ENCODE peak calls at places on chromosomes 7 and 10, in nine cellular contexts. D is H9; V is IMR-90; N is naive thymus-derived CD4-positive, alpha-beta T cell; A is heart left ventricle; U is PC-3; F is dorsolateral prefrontal cortex; H is caudate nucleus; S is small intestine. T is an unnamed sample.

GRCh38 chr10:74870191-74870590 is 43.8 kb downstream of the KAT6B start:
- DNase-seq in S (no peak), U (no peak), N (no peak), H (no peak), A (no peak), V (no peak), D (no peak), F (no peak), T (no peak)

GRCh38 chr10:36110097-36110496 is 468.0 kb upstream of the FZD8 start:
- DNase-seq in V (no peak), N (no peak), H (no peak), D (no peak), F (no peak), S (no peak), U (no peak), A (no peak), T (no peak)

GRCh38 chr10:118457824-118458428 is 115.8 kb upstream of the FAM204A start:
- DNase-seq in V (no peak), F (no peak), A (no peak), D (no peak), S (peak), U (no peak), N (no peak), H (no peak), T (no peak)

GRCh38 chr10:95273393-95274312 is 17.1 kb downstream of the PDLIM1 start:
- DNase-seq in S (peak), A (peak), U (peak), V (peak), F (no peak), D (no peak), H (no peak), N (no peak), T (no peak)

GRCh38 chr7:115471891-115472290 is 550.0 kb downstream of the MDFIC start:
- DNase-seq in S (no peak), V (peak), F (no peak), N (no peak), U (no peak), D (no peak), A (no peak), H (no peak), T (no peak)

GRCh38 chr7:135111379-135111778 is 36.5 kb upstream of the TMEM140 start:
- DNase-seq in U (no peak), V (no peak), D (no peak), F (no peak), S (no peak), N (no peak), A (no peak), H (no peak), T (no peak)

GRCh38 chr7:156236936-156237599 is 403.5 kb upstream of the RNF32 start:
- DNase-seq in A (no peak), U (no peak), H (no peak), S (no peak), F (no peak), V (no peak), N (no peak), D (no peak), T (no peak)

GRCh38 chr10:4067552-4068254 is 282.7 kb upstream of the KLF6 start:
- DNase-seq in D (no peak), V (no peak), U (peak), S (peak), N (peak), H (no peak), A (no peak), F (no peak), T (no peak)

GRCh38 chr10:6722616-6723004 is 142.5 kb upstream of the PRKCQ start:
- DNase-seq in H (no peak), S (no peak), A (no peak), U (no peak), F (no peak), V (peak), D (no peak), N (no peak), T (no peak)

GRCh38 chr7:137801003-137801402 is 45.8 kb downstream of the DGKI start:
- DNase-seq in D (no peak), S (no peak), A (no peak), U (peak), N (no peak), H (no peak), V (peak), F (no peak), T (no peak)

GRCh38 chr10:4191894-4192293 is 406.9 kb upstream of the KLF6 start:
- DNase-seq in U (no peak), N (no peak), H (no peak), F (no peak), S (no peak), D (no peak), A (no peak), V (no peak), T (no peak)

GRCh38 chr10:71957546-71958275 is 6.5 kb upstream of the CHST3 start:
- DNase-seq in N (no peak), H (no peak), U (no peak), S (no peak), V (no peak), A (no peak), D (no peak), F (no peak), T (no peak)

GRCh38 chr7:45026984-45027773 is 27.2 kb downstream of the CCM2 start:
- DNase-seq in A (no peak), F (no peak), H (no peak), N (no peak), S (peak), V (peak), D (no peak), U (no peak), T (no peak)

GRCh38 chr7:50497068-50497642 is 47.0 kb upstream of the FIGNL1 start:
- DNase-seq in H (no peak), F (no peak), S (peak), V (peak), U (no peak), A (no peak), D (no peak), N (no peak), T (no peak)

GRCh38 chr10:83332695-83333094 is 806.6 kb upstream of the GHITM start:
- DNase-seq in F (no peak), V (no peak), H (no peak), N (no peak), U (no peak), D (no peak), A (no peak), S (no peak), T (no peak)

GRCh38 chr10:31587691-31588090 is 268.7 kb downstream of the ZEB1 start:
- DNase-seq in A (peak), N (no peak), H (no peak), U (no peak), S (no peak), F (no peak), D (no peak), V (no peak), T (no peak)

GRCh38 chr10:52212802-52213510 is 101.1 kb upstream of the DKK1 start:
- DNase-seq in N (no peak), H (no peak), V (no peak), A (no peak), U (no peak), S (peak), D (no peak), F (no peak), T (no peak)

GRCh38 chr10:86135191-86135590 is 231.4 kb downstream of the GRID1 start:
- DNase-seq in H (no peak), N (no peak), F (no peak), S (no peak), U (no peak), D (no peak), V (no peak), A (no peak), T (no peak)

GRCh38 chr10:105963450-105963849 is 1201.1 kb downstream of the SORCS1 start:
- DNase-seq in D (no peak), F (no peak), A (no peak), H (no peak), V (no peak), S (no peak), U (no peak), N (no peak), T (no peak)

GRCh38 chr10:93947055-93947454 is 46.7 kb upstream of the PLCE1 start:
- DNase-seq in V (peak), F (no peak), H (no peak), D (no peak), S (no peak), U (peak), N (no peak), A (peak), T (no peak)

GRCh38 chr10:87092356-87092860 is 2.2 kb downstream of the GLUD1 start:
- DNase-seq in D (no peak), A (no peak), U (peak), H (no peak), V (peak), F (no peak), S (no peak), N (no peak), T (no peak)

DNA sequence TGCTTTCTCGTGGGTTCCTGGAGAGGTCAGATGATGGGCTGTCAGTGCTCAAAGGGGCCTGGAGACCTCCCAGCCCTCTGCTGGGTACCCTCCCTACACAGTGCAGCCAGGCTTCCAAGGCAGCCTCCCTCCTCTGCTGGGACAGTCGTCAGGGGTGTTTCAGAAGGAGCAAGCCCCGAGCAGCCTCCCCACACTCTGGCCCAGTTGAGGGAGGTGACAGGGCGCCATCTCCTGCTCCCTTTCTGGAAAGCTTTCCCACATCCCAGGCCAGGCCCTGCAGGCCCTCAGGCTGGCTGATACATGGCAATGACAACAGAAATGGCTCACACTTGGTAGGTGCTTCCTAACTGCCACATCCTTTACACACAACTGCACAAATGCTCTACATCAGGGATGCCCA is 32.1 kb downstream of the KCNMA1 start:
- DNase-seq in N (no peak), H (no peak), V (no peak), S (no peak), F (no peak), A (no peak), U (peak), D (peak), T (peak)
- H3K27ac ChIP-seq in N (no peak), H (no peak), V (no peak), S (no peak), F (no peak), A (no peak), U (no peak), D (no peak), T (no peak)

GRCh38 chr7:128843938-128844621 is 13.9 kb downstream of the FLNC start:
- DNase-seq in U (no peak), H (no peak), N (no peak), V (no peak), S (peak), F (no peak), D (no peak), A (no peak), T (no peak)

GRCh38 chr7:128845475-128845874 is 15.3 kb downstream of the FLNC start:
- DNase-seq in D (no peak), U (no peak), V (no peak), N (no peak), S (no peak), A (no peak), F (no peak), H (no peak), T (no peak)

GRCh38 chr7:128842674-128843641 is 12.8 kb downstream of the FLNC start:
- DNase-seq in H (no peak), U (no peak), V (no peak), D (no peak), F (peak), N (no peak), A (no peak), S (no peak), T (no peak)

GRCh38 chr7:128845987-128846386 is 15.8 kb downstream of the FLNC start:
- DNase-seq in N (no peak), U (no peak), H (no peak), D (no peak), S (no peak), F (no peak), A (no peak), V (no peak), T (no peak)

GRCh38 chr7:128844777-128845311 is 14.6 kb downstream of the FLNC start:
- DNase-seq in D (no peak), V (no peak), S (no peak), U (no peak), H (no peak), A (no peak), N (no peak), F (no peak), T (no peak)
- H3K27ac ChIP-seq in D (no peak), V (no peak), S (no peak), U (no peak), H (no peak), A (no peak), N (no peak), F (no peak), T (no peak)

GRCh38 chr10:80170641-80171040 is 34.7 kb downstream of the ANXA11 start:
- DNase-seq in N (no peak), V (no peak), H (no peak), A (no peak), S (no peak), D (no peak), U (no peak), F (no peak), T (no peak)

GRCh38 chr10:80172896-80173295 is 32.4 kb downstream of the ANXA11 start:
- DNase-seq in F (no peak), S (peak), U (peak), V (no peak), H (no peak), D (no peak), N (no peak), A (no peak), T (peak)

GRCh38 chr10:80173441-80173840 is 31.9 kb downstream of the ANXA11 start:
- DNase-seq in U (no peak), D (no peak), N (no peak), H (no peak), A (no peak), V (no peak), F (no peak), S (no peak), T (no peak)

GRCh38 chr10:80170026-80170425 is 35.3 kb downstream of the ANXA11 start:
- DNase-seq in D (no peak), N (no peak), S (no peak), U (no peak), F (no peak), H (no peak), A (no peak), V (no peak), T (no peak)

DNA sequence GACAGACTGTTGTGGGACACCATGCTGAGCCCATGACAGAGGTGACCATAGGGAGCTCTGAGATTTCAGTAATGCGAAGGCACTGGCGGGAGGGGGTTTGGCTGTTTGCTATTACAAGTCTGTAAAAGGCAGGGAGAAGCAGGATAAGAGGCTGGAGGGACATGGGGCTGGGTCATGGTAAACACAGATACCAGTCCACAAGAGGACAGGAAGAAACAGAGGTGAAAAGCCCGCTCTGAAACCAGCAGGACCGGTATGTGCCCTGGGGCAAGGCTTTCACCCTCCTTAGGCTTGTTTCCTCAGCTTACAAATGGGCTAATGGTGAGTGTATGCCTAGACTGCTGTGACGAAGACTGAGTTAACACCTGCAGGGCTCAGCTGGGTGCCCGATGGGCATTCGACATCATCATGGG is 34.1 kb downstream of the ANXA11 start:
- DNase-seq in N (no peak), A (no peak), U (peak), F (no peak), V (no peak), D (peak), H (no peak), S (no peak), T (peak)
- H3K27ac ChIP-seq in N (peak), A (peak), U (peak), F (no peak), V (no peak), D (no peak), H (no peak), S (no peak), T (no peak)

GRCh38 chr10:11406746-11407145 is 204.7 kb downstream of the USP6NL start:
- DNase-seq in H (no peak), A (no peak), V (no peak), S (no peak), N (no peak), D (no peak), F (no peak), U (no peak), T (peak)

GRCh38 chr10:11411926-11412545 is 199.4 kb downstream of the USP6NL start:
- DNase-seq in A (no peak), S (no peak), F (no peak), H (no peak), V (no peak), U (no peak), D (no peak), N (no peak), T (peak)

GRCh38 chr10:11409357-11409756 is 202.1 kb downstream of the USP6NL start:
- DNase-seq in N (no peak), A (no peak), D (no peak), F (no peak), S (no peak), H (no peak), V (no peak), U (no peak), T (peak)

GRCh38 chr10:11404931-11405330 is 206.5 kb downstream of the USP6NL start:
- DNase-seq in U (no peak), D (no peak), V (no peak), N (no peak), S (no peak), F (no peak), H (no peak), A (no peak), T (peak)

DNA sequence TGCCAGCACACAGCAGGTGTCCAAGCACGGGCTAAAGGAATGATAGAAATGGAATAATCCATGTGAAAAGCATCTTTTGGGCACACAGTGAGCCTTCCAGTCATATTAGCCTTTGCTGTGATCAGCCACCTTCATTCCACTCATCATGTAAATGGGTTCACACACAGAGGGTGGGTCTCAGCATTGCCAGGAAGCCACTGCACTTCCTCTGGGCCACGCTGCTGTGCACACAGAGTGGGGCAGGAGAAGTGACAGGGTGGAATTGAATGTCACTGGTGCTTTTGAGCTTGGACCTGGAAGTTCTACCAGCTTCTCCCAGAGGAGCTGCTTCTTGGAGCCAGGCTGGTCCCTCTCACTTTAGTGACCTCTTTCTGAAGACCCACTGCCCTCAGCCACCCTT is 203.5 kb downstream of the USP6NL start:
- DNase-seq in D (no peak), S (peak), V (no peak), A (no peak), N (no peak), H (no peak), F (no peak), U (no peak), T (no peak)
- H3K27ac ChIP-seq in D (no peak), S (no peak), V (no peak), A (no peak), N (no peak), H (no peak), F (no peak), U (no peak), T (no peak)

GRCh38 chr7:154591544-154591943 is 411.4 kb downstream of the PAXIP1 start:
- DNase-seq in D (no peak), A (no peak), U (no peak), H (peak), N (no peak), V (no peak), F (peak), S (no peak), T (no peak)

GRCh38 chr7:154592392-154592791 is 410.5 kb downstream of the PAXIP1 start:
- DNase-seq in U (no peak), D (no peak), A (no peak), F (no peak), H (no peak), S (no peak), N (no peak), V (no peak), T (no peak)

GRCh38 chr7:154583454-154583853 is 419.5 kb downstream of the PAXIP1 start:
- DNase-seq in S (no peak), V (no peak), A (no peak), F (no peak), U (no peak), H (no peak), D (no peak), N (no peak), T (no peak)

GRCh38 chr7:154584352-154585252 is 418.3 kb downstream of the PAXIP1 start:
- DNase-seq in A (no peak), N (no peak), V (no peak), U (peak), D (no peak), S (no peak), H (no peak), F (no peak), T (no peak)

GRCh38 chr7:154587812-154588211 is 415.1 kb downstream of the PAXIP1 start:
- DNase-seq in A (no peak), F (no peak), U (no peak), N (no peak), H (no peak), S (no peak), D (no peak), V (no peak), T (no peak)
- H3K27ac ChIP-seq in A (no peak), F (no peak), U (no peak), N (no peak), H (peak), S (no peak), D (no peak), V (no peak), T (no peak)

GRCh38 chr7:32145911-32146310 is 75.7 kb upstream of the PDE1C start:
- DNase-seq in V (no peak), N (no peak), U (no peak), F (no peak), S (no peak), A (no peak), H (no peak), D (no peak), T (no peak)
- H3K27ac ChIP-seq in V (no peak), N (no peak), U (no peak), F (no peak), S (no peak), A (no peak), H (no peak), D (no peak), T (no peak)

DNA sequence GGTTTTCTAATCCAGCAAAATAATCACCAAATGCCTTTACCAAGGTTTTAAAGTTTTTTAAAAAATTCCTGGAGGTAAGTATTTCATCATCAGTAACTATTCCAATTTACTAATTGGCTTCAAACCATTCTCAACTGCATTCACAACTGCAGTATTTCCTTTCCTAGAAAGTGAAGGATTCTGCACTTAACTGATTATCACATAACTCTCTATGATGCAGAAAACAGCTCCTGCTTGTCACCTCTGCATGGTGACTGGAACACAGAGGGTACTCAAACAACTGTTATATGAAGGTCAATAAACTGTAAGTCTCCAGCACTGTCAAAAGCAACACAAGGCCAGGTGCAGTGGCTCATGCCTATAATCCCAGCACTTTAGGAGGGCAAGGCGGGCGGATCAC is 42.6 kb downstream of the SRPK2 start:
- DNase-seq in N (no peak), U (no peak), A (no peak), F (no peak), D (no peak), S (no peak), V (no peak), H (no peak), T (no peak)
- H3K27ac ChIP-seq in N (no peak), U (no peak), A (no peak), F (no peak), D (no peak), S (no peak), V (no peak), H (no peak), T (no peak)

GRCh38 chr10:76558996-76559888 is 1078.4 kb downstream of the KCNMA1 start:
- DNase-seq in N (no peak), A (no peak), H (no peak), D (no peak), U (peak), V (peak), F (no peak), S (no peak), T (no peak)

GRCh38 chr10:76558586-76558985 is 1079.0 kb downstream of the KCNMA1 start:
- DNase-seq in V (peak), A (no peak), S (no peak), F (no peak), H (no peak), U (peak), D (no peak), N (no peak), T (no peak)

GRCh38 chr10:76563286-76563685 is 1074.3 kb downstream of the KCNMA1 start:
- DNase-seq in A (no peak), H (no peak), V (no peak), N (no peak), S (no peak), F (no peak), U (no peak), D (no peak), T (no peak)

GRCh38 chr10:76560338-76560737 is 1077.3 kb downstream of the KCNMA1 start:
- DNase-seq in F (no peak), D (no peak), A (no peak), N (no peak), S (no peak), H (no peak), V (no peak), U (peak), T (no peak)

GRCh38 chr10:76559889-76560215 is 1077.8 kb downstream of the KCNMA1 start:
- DNase-seq in S (no peak), A (no peak), U (no peak), N (no peak), V (peak), H (no peak), D (no peak), F (no peak), T (no peak)
- H3K27ac ChIP-seq in S (no peak), A (no peak), U (no peak), N (no peak), V (peak), H (no peak), D (no peak), F (no peak), T (no peak)

T was measured in endodermal cell.